ENCODE peak calls at places on chromosome 7, in nine cellular contexts. U, O, H, D, P, L, F, G and X are unnamed samples.

GRCh38 chr7:149459201-149459539 is 1.7 kb downstream of the ZNF777 start:
- DNase-seq in L (no peak), F (peak; percentile 4), U (no peak), G (no peak), H (no peak), D (no peak), P (no peak), O (no peak), X (no peak)

GRCh38 chr7:150740053-150740452 is 2.8 kb downstream of the GIMAP5 start:
- DNase-seq in F (no peak), L (no peak), U (no peak), H (no peak), O (no peak), P (no peak), D (no peak), G (no peak), X (no peak)

GRCh38 chr7:135206887-135207738 is 4.2 kb downstream of the WDR91 start:
- DNase-seq in P (no peak), G (no peak), O (no peak), L (no peak), U (no peak), H (no peak), D (no peak), F (no peak), X (no peak)

GRCh38 chr7:40604601-40605438 is 470.0 kb downstream of the SUGCT start:
- DNase-seq in F (peak; percentile 76), H (peak; percentile 45), P (peak; percentile 44), D (peak; percentile 41), G (no peak), L (peak; percentile 76), O (peak; percentile 38), U (peak; percentile 13), X (peak; percentile 74)

GRCh38 chr7:156827587-156828203 is 65.3 kb downstream of the LMBR1 start:
- DNase-seq in F (peak; percentile 58), D (peak; percentile 30), L (peak; percentile 62), G (no peak), P (no peak), H (no peak), O (no peak), U (no peak), X (no peak)

GRCh38 chr7:151410405-151411390 is 860 bp upstream of the WDR86 start:
- DNase-seq in G (no peak), L (no peak), F (no peak), O (no peak), D (no peak), U (no peak), P (no peak), H (no peak), X (peak; percentile 80)

GRCh38 chr7:129431911-129432643 is 2.2 kb upstream of the STRIP2 start:
- DNase-seq in O (no peak), U (no peak), P (no peak), F (no peak), H (no peak), G (no peak), L (no peak), D (no peak), X (no peak)

GRCh38 chr7:131072505-131073091 is 255.1 kb upstream of the MKLN1 start:
- DNase-seq in O (no peak), D (no peak), G (no peak), F (peak; percentile 66), U (no peak), H (no peak), P (no peak), L (peak; percentile 54), X (no peak)

GRCh38 chr7:36630112-36630650 is 94.1 kb downstream of the AOAH start:
- DNase-seq in O (no peak), G (no peak), U (no peak), F (no peak), H (no peak), L (no peak), D (no peak), P (no peak), X (no peak)

GRCh38 chr7:21338728-21339164 is 89.1 kb upstream of the SP4 start:
- DNase-seq in F (no peak), D (no peak), G (no peak), U (no peak), L (no peak), H (no peak), O (no peak), P (no peak), X (no peak)

GRCh38 chr7:149196151-149196704 is 882 bp downstream of the ZNF282 start:
- DNase-seq in H (no peak), D (peak; percentile 16), L (no peak), O (peak; percentile 25), G (no peak), F (no peak), U (no peak), P (no peak), X (peak; percentile 27)

GRCh38 chr7:37081436-37081835 is 357.1 kb upstream of the AOAH start:
- DNase-seq in P (no peak), U (peak; percentile 29), F (peak; percentile 2), H (peak; percentile 23), G (no peak), O (peak; percentile 32), D (no peak), L (peak; percentile 35), X (no peak)

GRCh38 chr7:137816696-137817320 is 30.0 kb downstream of the DGKI start:
- DNase-seq in H (no peak), D (no peak), O (no peak), P (no peak), F (peak; percentile 55), G (no peak), L (peak; percentile 42), U (no peak), X (no peak)

GRCh38 chr7:87058739-87059524 is 522 bp downstream of the ELAPOR2 start:
- DNase-seq in U (peak; percentile 28), P (no peak), H (peak; percentile 8), L (no peak), G (no peak), F (no peak), O (peak; percentile 33), D (peak; percentile 52), X (no peak)

GRCh38 chr7:18414885-18415284 is 80.7 kb upstream of the HDAC9 start:
- DNase-seq in L (no peak), P (no peak), U (no peak), H (no peak), F (no peak), G (no peak), D (no peak), O (no peak), X (no peak)

GRCh38 chr7:68434857-68435256 is 1163.4 kb upstream of the AUTS2 start:
- DNase-seq in P (no peak), O (no peak), H (no peak), D (no peak), G (no peak), L (no peak), F (no peak), U (no peak), X (no peak)

GRCh38 chr7:76047305-76047810 is 442 bp downstream of the STYXL1 start:
- DNase-seq in G (no peak), F (peak; percentile 25), H (no peak), L (peak; percentile 16), O (no peak), P (no peak), U (no peak), D (peak; percentile 42), X (peak; percentile 31)

GRCh38 chr7:134480730-134481129 is 21.8 kb upstream of the AKR1B1 start:
- DNase-seq in D (no peak), F (peak; percentile 66), G (no peak), H (no peak), P (no peak), U (no peak), L (peak; percentile 54), O (no peak), X (no peak)

GRCh38 chr7:98872328-98872924 is 2.6 kb upstream of the TMEM130 start:
- DNase-seq in G (no peak), O (no peak), F (peak; percentile 36), D (peak; percentile 77), U (no peak), L (no peak), H (no peak), P (no peak), X (no peak)
- TF ChIP-seq CTCF in G (peak; percentile 20), O (peak; percentile 16), F (peak; percentile 24), D (peak; percentile 73), U (peak; percentile 7), L (peak; percentile 11), H (no peak), P (no peak), X (peak; percentile 58)

DNA sequence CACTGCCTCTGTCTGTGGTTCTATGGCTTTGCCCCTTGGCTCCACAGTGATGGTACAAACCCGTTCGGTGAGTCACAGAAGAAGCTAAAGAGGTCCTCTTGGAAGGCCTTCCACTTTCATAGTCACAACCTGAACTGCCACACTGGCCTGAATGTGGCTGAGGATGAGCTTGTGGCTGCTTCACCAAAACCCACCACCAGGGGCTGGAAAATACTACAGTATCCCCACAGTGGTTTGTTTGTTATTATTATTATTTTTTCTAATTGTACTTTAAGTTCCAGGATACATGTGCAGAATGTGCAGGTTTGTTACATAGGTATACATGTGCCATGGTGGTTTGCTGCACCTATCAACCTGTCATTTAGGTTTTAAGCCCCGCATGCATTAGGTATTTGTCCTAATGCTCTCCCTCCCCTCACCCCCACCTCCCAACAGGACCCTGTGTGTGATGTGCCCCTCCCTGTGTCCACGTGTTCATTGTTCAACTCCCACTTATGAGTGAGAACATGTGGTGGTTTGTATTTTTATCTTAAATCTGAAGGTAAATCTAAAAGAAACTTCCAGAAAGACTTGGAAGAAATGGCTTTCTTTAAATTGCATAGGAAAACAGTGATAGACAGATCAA is 160.8 kb upstream of the NPSR1 start:
- DNase-seq in P (no peak), H (no peak), F (peak; percentile 2), G (no peak), O (no peak), U (no peak), D (no peak), L (no peak), X (peak; percentile 48)
- TF ChIP-seq CTCF in P (peak; percentile 20), H (no peak), F (peak; percentile 38), G (no peak), O (no peak), U (no peak), D (peak; percentile 56), L (peak; percentile 49), X (peak; percentile 87)

GRCh38 chr7:80095545-80095944 is 39.1 kb upstream of the GNAI1 start:
- DNase-seq in F (peak; percentile 47), H (no peak), G (no peak), L (peak; percentile 52), O (no peak), P (no peak), D (no peak), U (no peak), X (no peak)
- TF ChIP-seq CTCF in F (peak; percentile 30), H (peak; percentile 16), G (peak; percentile 49), L (peak; percentile 48), O (peak; percentile 43), P (peak; percentile 64), D (peak; percentile 69), U (peak; percentile 45), X (peak; percentile 43)

DNA sequence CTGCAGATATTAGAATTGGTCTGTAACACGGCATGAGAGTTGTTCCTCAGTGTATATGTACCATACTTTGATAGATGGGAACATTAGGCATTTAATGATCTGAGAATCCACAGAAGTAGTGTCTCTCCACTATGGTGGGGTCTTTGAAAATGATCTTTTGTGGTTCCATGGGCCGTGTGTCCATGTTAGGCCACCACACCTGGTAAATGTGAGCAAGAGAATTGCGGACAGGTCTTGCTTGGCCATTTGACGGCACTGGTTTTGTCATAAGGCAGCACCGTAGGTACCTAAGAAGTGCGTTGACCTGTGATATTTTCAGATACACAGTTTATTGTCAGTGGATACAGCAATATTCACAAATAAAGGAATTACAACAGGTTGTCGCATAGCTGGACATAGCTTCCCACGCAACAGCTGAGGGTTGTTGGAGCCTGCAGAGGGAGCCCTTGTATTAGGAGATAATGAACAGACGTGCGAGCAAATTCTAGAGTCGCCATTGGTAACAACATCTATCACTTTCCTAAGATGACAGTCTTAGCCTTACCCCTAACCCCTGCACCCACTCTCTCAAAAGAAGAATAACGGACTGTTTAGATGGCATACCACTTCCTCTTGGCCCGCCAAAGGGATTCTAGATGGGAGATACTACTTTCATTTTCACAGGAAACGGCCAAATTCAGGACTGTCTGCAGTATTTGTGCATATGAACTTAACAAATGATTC is 111.4 kb downstream of the COL28A1 start:
- DNase-seq in F (peak; percentile 84), L (peak; percentile 78), H (peak; percentile 18), D (peak; percentile 65), O (peak; percentile 81), G (peak; percentile 11), U (peak; percentile 37), P (peak; percentile 35), X (peak; percentile 61)
- TF ChIP-seq CTCF in F (peak; percentile 82), L (peak; percentile 92), H (peak; percentile 54), D (peak; percentile 82), O (peak; percentile 75), G (peak; percentile 62), U (peak; percentile 74), P (peak; percentile 85), X (peak; percentile 34)